ENCODE peak calls at places on chromosomes 13 and 19, in six cellular contexts. One of them, this sample, is unnamed.

GRCh38 chr19:7831452-7831851 is 1.4 kb downstream of the EVI5L start:
- DNase-seq in CD8-positive, alpha-beta memory T cell: no peak
- DNase-seq in ascending aorta: no peak
- DNase-seq in heart right ventricle: no peak
- DNase-seq in A549: peak; percentile 62
- DNase-seq in psoas muscle: no peak
- DNase-seq in this sample: no peak

GRCh38 chr13:113584870-113585671 is 518 bp downstream of the TFDP1 start:
- DNase-seq in CD8-positive, alpha-beta memory T cell: peak; percentile 41
- DNase-seq in psoas muscle: no peak
- DNase-seq in ascending aorta: peak; percentile 62
- DNase-seq in heart right ventricle: no peak
- DNase-seq in A549: peak; percentile 9
- DNase-seq in this sample: no peak

GRCh38 chr13:98202026-98202425 is 25.0 kb upstream of the RNF113B start:
- DNase-seq in A549: no peak
- DNase-seq in psoas muscle: no peak
- DNase-seq in ascending aorta: no peak
- DNase-seq in heart right ventricle: no peak
- DNase-seq in CD8-positive, alpha-beta memory T cell: no peak
- DNase-seq in this sample: no peak

GRCh38 chr13:97122381-97122996 is 99.6 kb upstream of the MBNL2 start:
- DNase-seq in CD8-positive, alpha-beta memory T cell: no peak
- DNase-seq in psoas muscle: no peak
- DNase-seq in heart right ventricle: no peak
- DNase-seq in A549: peak; percentile 59
- DNase-seq in ascending aorta: no peak
- DNase-seq in this sample: no peak

GRCh38 chr13:113447596-113447995 is 5.7 kb downstream of the ADPRHL1 start:
- DNase-seq in psoas muscle: no peak
- DNase-seq in ascending aorta: no peak
- DNase-seq in heart right ventricle: no peak
- DNase-seq in A549: no peak
- DNase-seq in CD8-positive, alpha-beta memory T cell: no peak
- DNase-seq in this sample: no peak

GRCh38 chr13:20424959-20425358 is 100.7 kb downstream of the CRYL1 start:
- DNase-seq in CD8-positive, alpha-beta memory T cell: no peak
- DNase-seq in ascending aorta: no peak
- DNase-seq in heart right ventricle: no peak
- DNase-seq in psoas muscle: no peak
- DNase-seq in A549: no peak
- DNase-seq in this sample: no peak

GRCh38 chr13:65926750-65927171 is 1303.4 kb downstream of the PCDH9 start:
- DNase-seq in psoas muscle: no peak
- DNase-seq in CD8-positive, alpha-beta memory T cell: no peak
- DNase-seq in heart right ventricle: peak; percentile 11
- DNase-seq in A549: peak; percentile 12
- DNase-seq in ascending aorta: peak; percentile 62
- DNase-seq in this sample: no peak

GRCh38 chr19:1905863-1906375 is 720 bp downstream of the ADAT3 start:
- DNase-seq in A549: no peak
- DNase-seq in ascending aorta: no peak
- DNase-seq in psoas muscle: no peak
- DNase-seq in CD8-positive, alpha-beta memory T cell: no peak
- DNase-seq in heart right ventricle: no peak
- DNase-seq in this sample: no peak

GRCh38 chr13:25806304-25806974 is 245.4 kb downstream of the SHISA2 start:
- DNase-seq in A549: no peak
- DNase-seq in psoas muscle: no peak
- DNase-seq in CD8-positive, alpha-beta memory T cell: no peak
- DNase-seq in heart right ventricle: no peak
- DNase-seq in ascending aorta: no peak
- DNase-seq in this sample: no peak

GRCh38 chr19:56405062-56405461 is 930 bp downstream of the ZNF583 start:
- DNase-seq in heart right ventricle: no peak
- DNase-seq in CD8-positive, alpha-beta memory T cell: no peak
- DNase-seq in A549: no peak
- DNase-seq in ascending aorta: no peak
- DNase-seq in psoas muscle: no peak
- DNase-seq in this sample: no peak

GRCh38 chr19:48487944-48488343 is 18.8 kb downstream of the CYTH2 start:
- DNase-seq in A549: peak; percentile 88
- DNase-seq in psoas muscle: peak; percentile 76
- DNase-seq in CD8-positive, alpha-beta memory T cell: no peak
- DNase-seq in ascending aorta: peak; percentile 92
- DNase-seq in heart right ventricle: peak; percentile 72
- DNase-seq in this sample: peak; percentile 59

GRCh38 chr19:5096536-5096935 is 127.6 kb downstream of the KDM4B start:
- DNase-seq in heart right ventricle: no peak
- DNase-seq in CD8-positive, alpha-beta memory T cell: no peak
- DNase-seq in ascending aorta: no peak
- DNase-seq in psoas muscle: no peak
- DNase-seq in A549: no peak
- DNase-seq in this sample: no peak

GRCh38 chr19:46603195-46603637 is 2.1 kb downstream of the CALM3 start:
- DNase-seq in CD8-positive, alpha-beta memory T cell: no peak
- DNase-seq in heart right ventricle: no peak
- DNase-seq in ascending aorta: peak; percentile 68
- DNase-seq in A549: no peak
- DNase-seq in psoas muscle: no peak
- DNase-seq in this sample: no peak

GRCh38 chr19:42115219-42115618 is 17.0 kb downstream of the POU2F2 start:
- DNase-seq in ascending aorta: no peak
- DNase-seq in heart right ventricle: no peak
- DNase-seq in psoas muscle: no peak
- DNase-seq in CD8-positive, alpha-beta memory T cell: no peak
- DNase-seq in A549: no peak
- DNase-seq in this sample: no peak

GRCh38 chr19:6457958-6458694 is 1.5 kb downstream of the SLC25A23 start:
- DNase-seq in ascending aorta: no peak
- DNase-seq in psoas muscle: no peak
- DNase-seq in CD8-positive, alpha-beta memory T cell: no peak
- DNase-seq in A549: no peak
- DNase-seq in heart right ventricle: no peak
- DNase-seq in this sample: no peak

GRCh38 chr19:18167975-18168645 is 5.5 kb upstream of the IFI30 start:
- DNase-seq in CD8-positive, alpha-beta memory T cell: peak; percentile 68
- DNase-seq in heart right ventricle: no peak
- DNase-seq in psoas muscle: no peak
- DNase-seq in ascending aorta: no peak
- DNase-seq in A549: no peak
- DNase-seq in this sample: no peak

GRCh38 chr13:70703755-70704154 is 595.5 kb upstream of the KLHL1 start:
- DNase-seq in CD8-positive, alpha-beta memory T cell: no peak
- DNase-seq in heart right ventricle: no peak
- DNase-seq in A549: no peak
- DNase-seq in psoas muscle: no peak
- DNase-seq in ascending aorta: no peak
- DNase-seq in this sample: no peak

GRCh38 chr19:5053661-5054060 is 84.7 kb downstream of the KDM4B start:
- DNase-seq in CD8-positive, alpha-beta memory T cell: no peak
- DNase-seq in A549: no peak
- DNase-seq in heart right ventricle: no peak
- DNase-seq in ascending aorta: no peak
- DNase-seq in psoas muscle: no peak
- DNase-seq in this sample: no peak

GRCh38 chr19:7934766-7935165 is 8.7 kb downstream of the TIMM44 start:
- DNase-seq in A549: no peak
- DNase-seq in ascending aorta: no peak
- DNase-seq in psoas muscle: no peak
- DNase-seq in CD8-positive, alpha-beta memory T cell: no peak
- DNase-seq in heart right ventricle: no peak
- DNase-seq in this sample: no peak

GRCh38 chr19:22882797-22883196 is 50.7 kb downstream of the ZNF723 start:
- DNase-seq in CD8-positive, alpha-beta memory T cell: no peak
- DNase-seq in ascending aorta: no peak
- DNase-seq in A549: peak; percentile 40
- DNase-seq in psoas muscle: no peak
- DNase-seq in heart right ventricle: peak; percentile 5
- DNase-seq in this sample: no peak

GRCh38 chr19:34838753-34839431 is 65.9 kb upstream of the ZNF599 start:
- DNase-seq in ascending aorta: no peak
- DNase-seq in heart right ventricle: no peak
- DNase-seq in CD8-positive, alpha-beta memory T cell: no peak
- DNase-seq in psoas muscle: peak; percentile 18
- DNase-seq in A549: peak; percentile 32
- DNase-seq in this sample: no peak

GRCh38 chr19:42246143-42246868 is 3.9 kb upstream of the GSK3A start:
- DNase-seq in ascending aorta: peak; percentile 94
- DNase-seq in psoas muscle: peak; percentile 81
- DNase-seq in CD8-positive, alpha-beta memory T cell: no peak
- DNase-seq in A549: peak; percentile 85
- DNase-seq in heart right ventricle: peak; percentile 82
- DNase-seq in this sample: peak; percentile 55

DNA sequence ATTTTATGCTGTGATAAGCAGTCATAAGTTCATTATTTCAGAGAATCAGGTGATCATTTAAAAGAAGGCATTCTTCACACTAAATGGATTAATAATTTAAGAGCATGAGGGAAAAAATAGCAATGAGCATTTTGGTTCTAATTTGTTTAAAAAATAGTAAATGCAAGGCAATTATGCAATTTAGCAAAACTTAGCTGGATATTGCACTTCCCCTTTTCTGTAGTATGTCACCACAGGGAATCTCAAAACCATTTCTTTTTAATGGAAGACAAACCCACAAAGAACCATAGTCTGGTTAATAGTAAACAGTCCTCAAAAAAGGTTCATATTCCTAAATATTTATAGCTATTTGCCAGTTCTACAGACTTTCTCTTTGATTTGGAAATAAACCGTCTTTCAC is 30.2 kb downstream of the COG6 start:
- DNase-seq in psoas muscle: no peak
- DNase-seq in ascending aorta: no peak
- DNase-seq in A549: no peak
- DNase-seq in CD8-positive, alpha-beta memory T cell: no peak
- DNase-seq in heart right ventricle: no peak
- DNase-seq in this sample: no peak
- H3K4me1 ChIP-seq in psoas muscle: no peaks in the 10 kb centered on the region
- H3K4me1 ChIP-seq in ascending aorta: no peaks in the 10 kb centered on the region
- H3K4me1 ChIP-seq in A549: peaks cover 3% of the 10 kb centered on the region
- H3K4me1 ChIP-seq in CD8-positive, alpha-beta memory T cell: no peaks in the 10 kb centered on the region
- H3K4me1 ChIP-seq in heart right ventricle: no peaks in the 10 kb centered on the region
- H3K4me1 ChIP-seq in this sample: no peaks in the 10 kb centered on the region

GRCh38 chr19:39941615-39942507 is 7.4 kb upstream of the FCGBP start:
- DNase-seq in psoas muscle: no peak
- DNase-seq in A549: no peak
- DNase-seq in ascending aorta: no peak
- DNase-seq in CD8-positive, alpha-beta memory T cell: peak; percentile 81
- DNase-seq in heart right ventricle: peak; percentile 14
- DNase-seq in this sample: no peak
- H3K4me3 ChIP-seq in psoas muscle: no peak overlapping the region
- H3K4me3 ChIP-seq in A549: no peak overlapping the region
- H3K4me3 ChIP-seq in ascending aorta: no peak overlapping the region
- H3K4me3 ChIP-seq in CD8-positive, alpha-beta memory T cell: peak overlapping the region; percentile 38
- H3K4me3 ChIP-seq in heart right ventricle: no peak overlapping the region
- H3K4me3 ChIP-seq in this sample: peak overlapping the region; percentile 21

GRCh38 chr19:29467824-29468401 is 57.9 kb upstream of the VSTM2B start:
- DNase-seq in heart right ventricle: no peak
- DNase-seq in A549: peak; percentile 77
- DNase-seq in ascending aorta: no peak
- DNase-seq in psoas muscle: no peak
- DNase-seq in CD8-positive, alpha-beta memory T cell: no peak
- DNase-seq in this sample: no peak
- H3K4me1 ChIP-seq in heart right ventricle: no peaks in the 10 kb centered on the region
- H3K4me1 ChIP-seq in A549: no peaks in the 10 kb centered on the region
- H3K4me1 ChIP-seq in ascending aorta: no peaks in the 10 kb centered on the region
- H3K4me1 ChIP-seq in psoas muscle: no peaks in the 10 kb centered on the region
- H3K4me1 ChIP-seq in CD8-positive, alpha-beta memory T cell: no peaks in the 10 kb centered on the region
- H3K4me1 ChIP-seq in this sample: no peaks in the 10 kb centered on the region

GRCh38 chr19:13978721-13979191 is 26.4 kb downstream of the DCAF15 start:
- DNase-seq in CD8-positive, alpha-beta memory T cell: no peak
- DNase-seq in A549: no peak
- DNase-seq in heart right ventricle: no peak
- DNase-seq in ascending aorta: no peak
- DNase-seq in psoas muscle: no peak
- DNase-seq in this sample: no peak
- H3K4me3 ChIP-seq in CD8-positive, alpha-beta memory T cell: no peak overlapping the region
- H3K4me3 ChIP-seq in A549: no peak overlapping the region
- H3K4me3 ChIP-seq in heart right ventricle: peak overlapping the region; percentile 67
- H3K4me3 ChIP-seq in ascending aorta: peak overlapping the region; percentile 58
- H3K4me3 ChIP-seq in psoas muscle: peak overlapping the region; percentile 61
- H3K4me3 ChIP-seq in this sample: peak overlapping the region; percentile 77

DNA sequence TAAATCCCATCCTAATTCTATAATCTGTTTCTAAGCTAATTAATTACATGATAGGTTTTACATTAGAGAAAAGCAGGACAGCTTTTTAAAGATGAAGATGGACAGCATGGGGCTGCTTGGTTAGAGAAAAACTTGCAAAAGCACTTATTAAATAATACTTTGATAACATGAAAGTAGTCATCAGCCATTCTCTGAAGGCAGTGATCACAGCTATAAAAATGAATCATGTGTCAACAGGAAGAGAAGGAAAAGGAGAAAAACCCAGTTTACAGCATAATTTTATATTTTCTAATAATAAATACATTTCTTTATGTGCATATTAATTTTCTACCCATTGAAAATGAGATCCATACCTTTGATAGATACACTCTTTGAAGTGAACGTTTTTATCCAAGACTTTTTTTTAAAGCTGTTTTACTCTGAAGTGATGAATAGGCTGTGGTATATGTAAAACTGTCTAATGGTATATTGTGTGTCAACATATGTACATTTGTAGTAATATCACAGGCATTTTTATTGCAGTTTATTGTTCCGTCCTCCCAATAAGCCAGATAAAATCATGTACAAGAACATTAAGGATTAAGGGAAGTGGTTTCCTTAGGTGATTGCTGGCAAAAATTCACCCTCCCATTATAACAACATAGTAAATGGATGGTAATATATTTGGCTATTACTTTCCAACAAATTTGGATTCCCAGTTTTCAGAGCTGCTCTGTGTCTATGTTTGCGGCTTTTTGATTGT is 1.4 kb upstream of the KLF5 start:
- DNase-seq in psoas muscle: no peak
- DNase-seq in ascending aorta: no peak
- DNase-seq in A549: no peak
- DNase-seq in heart right ventricle: no peak
- DNase-seq in CD8-positive, alpha-beta memory T cell: no peak
- DNase-seq in this sample: no peak
- H3K4me1 ChIP-seq in psoas muscle: peaks cover 16% of the 10 kb centered on the region
- H3K4me1 ChIP-seq in ascending aorta: no peaks in the 10 kb centered on the region
- H3K4me1 ChIP-seq in A549: peaks cover 29% of the 10 kb centered on the region
- H3K4me1 ChIP-seq in heart right ventricle: peaks cover 14% of the 10 kb centered on the region
- H3K4me1 ChIP-seq in CD8-positive, alpha-beta memory T cell: peaks cover 8% of the 10 kb centered on the region
- H3K4me1 ChIP-seq in this sample: no peaks in the 10 kb centered on the region

This sample was measured in thoracic aorta.